ENCODE peak calls at places on chromosome 14, in seven cellular contexts. One of them, this sample, is unnamed. For H3K4me1, the result is how much of the 10 kb centered on the place peaks cover.

GRCh38 chr14:90450151-90450550 is 53.3 kb downstream of the CALM1 start:
- DNase-seq in CD8-positive, alpha-beta memory T cell: no peak
- DNase-seq in small intestine: no peak
- DNase-seq in naive thymus-derived CD4-positive, alpha-beta T cell: no peak
- DNase-seq in esophagus squamous epithelium: no peak
- DNase-seq in MM.1S: no peak
- DNase-seq in GM23248: no peak
- DNase-seq in this sample: no peak

GRCh38 chr14:105075364-105076295 is 10.4 kb upstream of the GPR132 start:
- DNase-seq in CD8-positive, alpha-beta memory T cell: no peak
- DNase-seq in small intestine: no peak
- DNase-seq in naive thymus-derived CD4-positive, alpha-beta T cell: no peak
- DNase-seq in esophagus squamous epithelium: no peak
- DNase-seq in MM.1S: peak
- DNase-seq in GM23248: peak
- DNase-seq in this sample: peak

GRCh38 chr14:62988967-62989366 is 56.3 kb downstream of the KCNH5 start:
- DNase-seq in CD8-positive, alpha-beta memory T cell: no peak
- DNase-seq in small intestine: no peak
- DNase-seq in naive thymus-derived CD4-positive, alpha-beta T cell: no peak
- DNase-seq in esophagus squamous epithelium: no peak
- DNase-seq in MM.1S: no peak
- DNase-seq in GM23248: no peak
- DNase-seq in this sample: no peak

GRCh38 chr14:91009501-91010152 is 50.8 kb downstream of the RPS6KA5 start:
- DNase-seq in CD8-positive, alpha-beta memory T cell: no peak
- DNase-seq in small intestine: no peak
- DNase-seq in naive thymus-derived CD4-positive, alpha-beta T cell: no peak
- DNase-seq in esophagus squamous epithelium: no peak
- DNase-seq in MM.1S: peak
- DNase-seq in GM23248: no peak
- DNase-seq in this sample: no peak

GRCh38 chr14:81384900-81385299 is 15.2 kb downstream of the STON2 start:
- DNase-seq in CD8-positive, alpha-beta memory T cell: no peak
- DNase-seq in small intestine: no peak
- DNase-seq in naive thymus-derived CD4-positive, alpha-beta T cell: no peak
- DNase-seq in esophagus squamous epithelium: no peak
- DNase-seq in MM.1S: no peak
- DNase-seq in GM23248: peak
- DNase-seq in this sample: no peak

GRCh38 chr14:58876613-58877012 is 238.9 kb downstream of the DACT1 start:
- DNase-seq in CD8-positive, alpha-beta memory T cell: no peak
- DNase-seq in small intestine: no peak
- DNase-seq in naive thymus-derived CD4-positive, alpha-beta T cell: no peak
- DNase-seq in esophagus squamous epithelium: no peak
- DNase-seq in MM.1S: no peak
- DNase-seq in GM23248: peak
- DNase-seq in this sample: no peak

GRCh38 chr14:65167072-65167645 is 64.8 kb upstream of the MAX start:
- DNase-seq in CD8-positive, alpha-beta memory T cell: no peak
- DNase-seq in small intestine: no peak
- DNase-seq in naive thymus-derived CD4-positive, alpha-beta T cell: no peak
- DNase-seq in esophagus squamous epithelium: no peak
- DNase-seq in MM.1S: no peak
- DNase-seq in GM23248: peak
- DNase-seq in this sample: no peak

GRCh38 chr14:63644741-63645140 is 3.1 kb upstream of the WDR89 start:
- DNase-seq in CD8-positive, alpha-beta memory T cell: no peak
- DNase-seq in small intestine: no peak
- DNase-seq in naive thymus-derived CD4-positive, alpha-beta T cell: no peak
- DNase-seq in esophagus squamous epithelium: no peak
- DNase-seq in MM.1S: no peak
- DNase-seq in GM23248: no peak
- DNase-seq in this sample: no peak

GRCh38 chr14:36508418-36509051 is 11.5 kb downstream of the NKX2-1 start:
- DNase-seq in CD8-positive, alpha-beta memory T cell: no peak
- DNase-seq in small intestine: no peak
- DNase-seq in naive thymus-derived CD4-positive, alpha-beta T cell: no peak
- DNase-seq in esophagus squamous epithelium: no peak
- DNase-seq in MM.1S: no peak
- DNase-seq in GM23248: no peak
- DNase-seq in this sample: peak

GRCh38 chr14:101821528-101821927 is 60.0 kb downstream of the PPP2R5C start:
- DNase-seq in CD8-positive, alpha-beta memory T cell: peak
- DNase-seq in small intestine: no peak
- DNase-seq in naive thymus-derived CD4-positive, alpha-beta T cell: peak
- DNase-seq in esophagus squamous epithelium: no peak
- DNase-seq in MM.1S: no peak
- DNase-seq in GM23248: no peak
- DNase-seq in this sample: no peak

GRCh38 chr14:99524804-99525698 is 43.8 kb downstream of the CCNK start:
- DNase-seq in CD8-positive, alpha-beta memory T cell: no peak
- DNase-seq in small intestine: peak
- DNase-seq in naive thymus-derived CD4-positive, alpha-beta T cell: no peak
- DNase-seq in esophagus squamous epithelium: no peak
- DNase-seq in MM.1S: no peak
- DNase-seq in GM23248: peak
- DNase-seq in this sample: no peak

GRCh38 chr14:102833991-102834390 is 56.7 kb downstream of the TRAF3 start:
- DNase-seq in CD8-positive, alpha-beta memory T cell: no peak
- DNase-seq in small intestine: no peak
- DNase-seq in naive thymus-derived CD4-positive, alpha-beta T cell: no peak
- DNase-seq in esophagus squamous epithelium: no peak
- DNase-seq in MM.1S: no peak
- DNase-seq in GM23248: no peak
- DNase-seq in this sample: no peak
- H3K4me1 ChIP-seq in CD8-positive, alpha-beta memory T cell: under half
- H3K4me1 ChIP-seq in small intestine: under half
- H3K4me1 ChIP-seq in naive thymus-derived CD4-positive, alpha-beta T cell: under half
- H3K4me1 ChIP-seq in esophagus squamous epithelium: under half
- H3K4me1 ChIP-seq in MM.1S: under half
- H3K4me1 ChIP-seq in GM23248: under half
- H3K4me1 ChIP-seq in this sample: under half

DNA sequence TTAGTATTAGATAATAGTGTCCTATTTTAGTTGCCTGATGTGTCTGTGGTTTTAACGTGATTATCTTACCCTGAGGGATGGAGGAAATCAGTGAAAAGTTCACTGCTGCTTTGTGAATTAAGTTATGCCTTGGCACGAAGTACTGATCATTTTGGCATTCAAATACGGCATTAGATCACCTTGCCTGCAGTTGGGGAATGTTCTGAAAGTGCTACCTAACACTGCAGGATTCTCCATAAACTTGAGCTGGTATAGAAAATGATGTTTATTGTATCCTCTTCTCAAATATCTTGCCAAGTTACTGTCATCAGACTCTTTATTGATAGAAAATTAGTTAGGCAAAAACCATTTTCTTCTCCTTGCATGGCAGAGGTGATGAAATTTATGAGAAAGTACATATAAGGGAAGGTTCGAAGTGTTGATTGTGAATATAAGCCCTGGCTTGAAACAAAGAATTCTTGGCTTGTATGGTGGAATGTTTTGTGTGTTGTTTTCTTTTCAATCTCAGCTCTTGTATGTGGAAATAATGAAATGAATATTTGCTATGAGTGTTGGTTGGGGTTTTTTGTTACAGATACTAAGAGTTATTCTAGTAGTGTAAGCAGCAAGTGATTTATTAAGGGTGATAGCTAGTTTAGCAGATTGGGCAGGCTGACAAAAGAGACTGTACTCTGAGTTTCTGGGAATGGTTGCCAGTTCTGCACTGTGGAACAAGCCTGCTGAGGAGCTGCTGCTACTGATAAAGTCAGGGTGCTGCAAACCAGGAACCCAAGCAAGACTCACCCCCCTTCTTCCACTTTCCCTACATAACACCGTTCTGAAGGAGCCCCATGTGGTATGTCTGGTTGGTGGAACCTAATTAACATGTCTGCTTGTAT is 448.3 kb downstream of the PCNX1 start:
- DNase-seq in CD8-positive, alpha-beta memory T cell: no peak
- DNase-seq in small intestine: peak
- DNase-seq in naive thymus-derived CD4-positive, alpha-beta T cell: no peak
- DNase-seq in esophagus squamous epithelium: no peak
- DNase-seq in MM.1S: no peak
- DNase-seq in GM23248: peak
- DNase-seq in this sample: no peak
- H3K4me3 ChIP-seq in CD8-positive, alpha-beta memory T cell: no peak
- H3K4me3 ChIP-seq in small intestine: no peak
- H3K4me3 ChIP-seq in naive thymus-derived CD4-positive, alpha-beta T cell: no peak
- H3K4me3 ChIP-seq in esophagus squamous epithelium: no peak
- H3K4me3 ChIP-seq in MM.1S: no peak
- H3K4me3 ChIP-seq in GM23248: peak
- H3K4me3 ChIP-seq in this sample: no peak

GRCh38 chr14:68322970-68323620 is 469.8 kb downstream of the ZFP36L1 start:
- DNase-seq in CD8-positive, alpha-beta memory T cell: no peak
- DNase-seq in small intestine: no peak
- DNase-seq in naive thymus-derived CD4-positive, alpha-beta T cell: no peak
- DNase-seq in esophagus squamous epithelium: no peak
- DNase-seq in MM.1S: no peak
- DNase-seq in GM23248: no peak
- DNase-seq in this sample: no peak

GRCh38 chr14:68320495-68320894 is 472.4 kb downstream of the ZFP36L1 start:
- DNase-seq in CD8-positive, alpha-beta memory T cell: no peak
- DNase-seq in small intestine: no peak
- DNase-seq in naive thymus-derived CD4-positive, alpha-beta T cell: no peak
- DNase-seq in esophagus squamous epithelium: no peak
- DNase-seq in MM.1S: no peak
- DNase-seq in GM23248: no peak
- DNase-seq in this sample: no peak

GRCh38 chr14:68328509-68328908 is 464.4 kb downstream of the ZFP36L1 start:
- DNase-seq in CD8-positive, alpha-beta memory T cell: no peak
- DNase-seq in small intestine: no peak
- DNase-seq in naive thymus-derived CD4-positive, alpha-beta T cell: no peak
- DNase-seq in esophagus squamous epithelium: no peak
- DNase-seq in MM.1S: no peak
- DNase-seq in GM23248: no peak
- DNase-seq in this sample: no peak

GRCh38 chr14:68327231-68327630 is 465.6 kb downstream of the ZFP36L1 start:
- DNase-seq in CD8-positive, alpha-beta memory T cell: no peak
- DNase-seq in small intestine: no peak
- DNase-seq in naive thymus-derived CD4-positive, alpha-beta T cell: no peak
- DNase-seq in esophagus squamous epithelium: no peak
- DNase-seq in MM.1S: no peak
- DNase-seq in GM23248: no peak
- DNase-seq in this sample: no peak

GRCh38 chr14:68325267-68325807 is 467.5 kb downstream of the ZFP36L1 start:
- DNase-seq in CD8-positive, alpha-beta memory T cell: no peak
- DNase-seq in small intestine: no peak
- DNase-seq in naive thymus-derived CD4-positive, alpha-beta T cell: no peak
- DNase-seq in esophagus squamous epithelium: no peak
- DNase-seq in MM.1S: no peak
- DNase-seq in GM23248: no peak
- DNase-seq in this sample: no peak
- H3K27ac ChIP-seq in CD8-positive, alpha-beta memory T cell: no peak
- H3K27ac ChIP-seq in small intestine: no peak
- H3K27ac ChIP-seq in naive thymus-derived CD4-positive, alpha-beta T cell: no peak
- H3K27ac ChIP-seq in esophagus squamous epithelium: no peak
- H3K27ac ChIP-seq in MM.1S: no peak
- H3K27ac ChIP-seq in GM23248: no peak
- H3K27ac ChIP-seq in this sample: no peak

DNA sequence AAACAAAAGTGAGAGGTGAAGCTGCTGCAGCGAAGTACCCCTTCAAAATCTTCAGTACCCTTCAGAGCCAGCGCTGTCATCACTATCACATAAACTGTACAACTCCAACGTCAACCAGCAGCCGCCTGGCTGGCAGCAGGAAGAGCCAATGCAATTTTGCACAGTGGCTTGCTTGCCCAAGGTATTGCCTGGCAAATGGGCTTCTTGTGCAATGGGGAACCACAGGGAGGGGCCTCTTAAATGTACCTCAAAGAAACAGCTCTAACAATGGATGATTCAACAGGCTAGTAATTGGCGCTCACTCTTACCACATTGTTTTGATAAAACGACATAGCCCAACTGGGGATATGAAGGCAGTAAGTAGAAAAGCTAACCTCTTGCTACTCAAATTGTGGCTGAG is 125.5 kb upstream of the HIF1A start:
- DNase-seq in CD8-positive, alpha-beta memory T cell: no peak
- DNase-seq in small intestine: no peak
- DNase-seq in naive thymus-derived CD4-positive, alpha-beta T cell: peak
- DNase-seq in esophagus squamous epithelium: no peak
- DNase-seq in MM.1S: no peak
- DNase-seq in GM23248: peak
- DNase-seq in this sample: peak
- H3K4me1 ChIP-seq in CD8-positive, alpha-beta memory T cell: under half
- H3K4me1 ChIP-seq in small intestine: under half
- H3K4me1 ChIP-seq in naive thymus-derived CD4-positive, alpha-beta T cell: under half
- H3K4me1 ChIP-seq in esophagus squamous epithelium: under half
- H3K4me1 ChIP-seq in MM.1S: under half
- H3K4me1 ChIP-seq in GM23248: half or more
- H3K4me1 ChIP-seq in this sample: under half

DNA sequence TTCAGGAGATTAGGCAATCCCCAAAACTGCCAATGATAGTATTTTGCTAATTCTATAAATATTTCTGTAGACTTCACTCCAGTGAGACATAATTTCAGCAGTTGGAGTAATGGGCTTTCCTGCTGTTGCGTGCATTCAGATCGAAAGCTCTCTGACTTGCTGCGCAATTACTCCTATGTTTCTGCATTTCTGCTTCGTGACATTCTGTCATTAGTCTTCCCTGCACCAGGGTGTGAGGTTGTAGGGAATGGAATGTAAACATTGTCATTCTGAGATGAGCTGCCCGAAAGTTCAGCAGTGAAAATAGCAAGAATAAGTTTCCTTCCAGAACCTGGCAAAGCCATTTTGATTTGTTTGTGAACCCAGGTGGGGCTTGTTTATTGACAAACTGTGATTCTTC is 58.2 kb downstream of the SAMD4A start:
- DNase-seq in CD8-positive, alpha-beta memory T cell: no peak
- DNase-seq in small intestine: no peak
- DNase-seq in naive thymus-derived CD4-positive, alpha-beta T cell: no peak
- DNase-seq in esophagus squamous epithelium: no peak
- DNase-seq in MM.1S: no peak
- DNase-seq in GM23248: peak
- DNase-seq in this sample: no peak
- H3K4me3 ChIP-seq in CD8-positive, alpha-beta memory T cell: no peak
- H3K4me3 ChIP-seq in small intestine: no peak
- H3K4me3 ChIP-seq in naive thymus-derived CD4-positive, alpha-beta T cell: no peak
- H3K4me3 ChIP-seq in esophagus squamous epithelium: no peak
- H3K4me3 ChIP-seq in MM.1S: no peak
- H3K4me3 ChIP-seq in GM23248: peak
- H3K4me3 ChIP-seq in this sample: no peak

GRCh38 chr14:57323703-57324102 is 54.9 kb downstream of the AP5M1 start:
- DNase-seq in CD8-positive, alpha-beta memory T cell: no peak
- DNase-seq in small intestine: no peak
- DNase-seq in naive thymus-derived CD4-positive, alpha-beta T cell: no peak
- DNase-seq in esophagus squamous epithelium: no peak
- DNase-seq in MM.1S: no peak
- DNase-seq in GM23248: no peak
- DNase-seq in this sample: no peak
- H3K27ac ChIP-seq in CD8-positive, alpha-beta memory T cell: no peak
- H3K27ac ChIP-seq in small intestine: no peak
- H3K27ac ChIP-seq in naive thymus-derived CD4-positive, alpha-beta T cell: no peak
- H3K27ac ChIP-seq in esophagus squamous epithelium: no peak
- H3K27ac ChIP-seq in MM.1S: no peak
- H3K27ac ChIP-seq in GM23248: no peak
- H3K27ac ChIP-seq in this sample: no peak

GRCh38 chr14:103521438-103521961 is 1.1 kb downstream of the CKB start:
- DNase-seq in CD8-positive, alpha-beta memory T cell: no peak
- DNase-seq in small intestine: no peak
- DNase-seq in naive thymus-derived CD4-positive, alpha-beta T cell: no peak
- DNase-seq in esophagus squamous epithelium: no peak
- DNase-seq in MM.1S: no peak
- DNase-seq in GM23248: peak
- DNase-seq in this sample: peak
- H3K4me1 ChIP-seq in CD8-positive, alpha-beta memory T cell: under half
- H3K4me1 ChIP-seq in small intestine: under half
- H3K4me1 ChIP-seq in naive thymus-derived CD4-positive, alpha-beta T cell: under half
- H3K4me1 ChIP-seq in esophagus squamous epithelium: half or more
- H3K4me1 ChIP-seq in MM.1S: under half
- H3K4me1 ChIP-seq in GM23248: under half
- H3K4me1 ChIP-seq in this sample: half or more